ENCODE peak calls at places on chromosome 12, in four cellular contexts. One of them, this sample, is unnamed.

GRCh38 chr12:109221277-109221931 is 87.7 kb downstream of the FOXN4 start:
- DNase-seq in ascending aorta: no peak
- DNase-seq in GM10248: no peak
- DNase-seq in lower leg skin: no peak
- DNase-seq in this sample: no peak

GRCh38 chr12:118436002-118436724 is 59.8 kb downstream of the SUDS3 start:
- DNase-seq in ascending aorta: no peak
- DNase-seq in GM10248: no peak
- DNase-seq in lower leg skin: no peak
- DNase-seq in this sample: peak; percentile 36

GRCh38 chr12:53333289-53333688 is 2.9 kb downstream of the SP7 start:
- DNase-seq in ascending aorta: no peak
- DNase-seq in GM10248: no peak
- DNase-seq in lower leg skin: no peak
- DNase-seq in this sample: no peak

GRCh38 chr12:68772714-68773113 is 26.7 kb downstream of the SLC35E3 start:
- DNase-seq in ascending aorta: no peak
- DNase-seq in GM10248: peak; percentile 38
- DNase-seq in lower leg skin: no peak
- DNase-seq in this sample: no peak

GRCh38 chr12:116529048-116529447 is 30.1 kb upstream of the MAP1LC3B2 start:
- DNase-seq in ascending aorta: no peak
- DNase-seq in GM10248: no peak
- DNase-seq in lower leg skin: peak; percentile 56
- DNase-seq in this sample: no peak

GRCh38 chr12:67269632-67270578 is 747 bp downstream of the CAND1 start:
- DNase-seq in ascending aorta: no peak
- DNase-seq in GM10248: peak; percentile 27
- DNase-seq in lower leg skin: no peak
- DNase-seq in this sample: peak; percentile 26

GRCh38 chr12:109738878-109739665 is 25.4 kb downstream of the FAM222A start:
- DNase-seq in ascending aorta: no peak
- DNase-seq in GM10248: no peak
- DNase-seq in lower leg skin: no peak
- DNase-seq in this sample: no peak

GRCh38 chr12:88553941-88554658 is 26.2 kb downstream of the KITLG start:
- DNase-seq in ascending aorta: no peak
- DNase-seq in GM10248: no peak
- DNase-seq in lower leg skin: peak; percentile 59
- DNase-seq in this sample: no peak

GRCh38 chr12:30985814-30986452 is 59.4 kb downstream of the TSPAN11 start:
- DNase-seq in ascending aorta: no peak
- DNase-seq in GM10248: peak; percentile 75
- DNase-seq in lower leg skin: peak; percentile 28
- DNase-seq in this sample: peak; percentile 82

GRCh38 chr12:6507102-6507998 is 13.4 kb downstream of the NCAPD2 start:
- DNase-seq in ascending aorta: no peak
- DNase-seq in GM10248: no peak
- DNase-seq in lower leg skin: no peak
- DNase-seq in this sample: no peak

GRCh38 chr12:32558941-32559340 is 120.2 kb upstream of the DNM1L start:
- DNase-seq in ascending aorta: no peak
- DNase-seq in GM10248: peak; percentile 77
- DNase-seq in lower leg skin: no peak
- DNase-seq in this sample: peak; percentile 79

GRCh38 chr12:6845395-6845794 is 4.7 kb downstream of the GNB3 start:
- DNase-seq in ascending aorta: no peak
- DNase-seq in GM10248: no peak
- DNase-seq in lower leg skin: no peak
- DNase-seq in this sample: no peak

GRCh38 chr12:113537751-113538087 is 66.0 kb upstream of the LHX5 start:
- DNase-seq in ascending aorta: no peak
- DNase-seq in GM10248: no peak
- DNase-seq in lower leg skin: no peak
- DNase-seq in this sample: no peak

GRCh38 chr12:45247589-45247988 is 31.7 kb downstream of the ANO6 start:
- DNase-seq in ascending aorta: no peak
- DNase-seq in GM10248: no peak
- DNase-seq in lower leg skin: no peak
- DNase-seq in this sample: no peak
- TF ChIP-seq CTCF in ascending aorta: no peak
- TF ChIP-seq CTCF in GM10248: no peak
- TF ChIP-seq CTCF in lower leg skin: no peak
- TF ChIP-seq CTCF in this sample: no peak

GRCh38 chr12:21502872-21503271 is 1.3 kb downstream of the GOLT1B start:
- DNase-seq in ascending aorta: no peak
- DNase-seq in GM10248: no peak
- DNase-seq in lower leg skin: no peak
- DNase-seq in this sample: no peak
- TF ChIP-seq CTCF in ascending aorta: no peak
- TF ChIP-seq CTCF in GM10248: no peak
- TF ChIP-seq CTCF in lower leg skin: no peak
- TF ChIP-seq CTCF in this sample: no peak

DNA sequence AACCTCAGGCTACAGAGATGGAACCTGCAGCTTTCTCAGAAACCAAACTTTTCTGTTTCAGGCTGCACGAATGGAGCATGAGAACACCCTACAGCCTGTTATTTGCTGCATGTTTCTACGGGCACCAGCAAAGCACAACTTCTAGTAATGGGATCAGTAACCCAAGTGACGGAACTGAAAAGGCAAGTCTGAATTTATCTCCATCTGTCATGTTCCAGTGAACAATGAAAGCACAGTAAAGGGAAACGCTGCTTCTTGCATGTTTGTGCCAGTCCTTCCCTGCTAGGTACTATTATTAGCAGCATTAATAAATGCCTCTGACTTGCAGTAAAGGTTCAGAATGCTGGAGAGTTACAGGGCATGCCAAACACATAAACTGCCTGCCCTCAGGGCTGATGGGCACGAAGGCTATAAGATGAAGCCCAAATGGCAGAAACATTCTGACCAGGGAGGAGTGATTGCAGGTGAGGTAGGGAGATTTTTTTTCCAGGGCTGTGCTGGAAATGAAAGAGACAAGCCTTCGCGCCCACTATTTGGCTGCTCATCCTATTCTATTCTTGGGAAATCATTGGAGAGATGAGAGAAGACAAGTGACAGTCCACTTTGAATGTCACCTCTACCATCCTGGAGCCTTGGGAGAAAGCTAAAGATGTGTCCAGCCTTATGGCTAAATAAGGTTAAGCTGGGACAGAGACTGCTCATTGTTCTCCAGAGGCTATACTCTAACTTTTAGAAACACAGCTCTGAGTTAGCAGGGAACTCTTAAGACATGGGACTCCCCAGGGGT is 100.4 kb upstream of the PLXNC1 start:
- DNase-seq in ascending aorta: no peak
- DNase-seq in GM10248: no peak
- DNase-seq in lower leg skin: peak; percentile 53
- DNase-seq in this sample: no peak
- TF ChIP-seq CTCF in ascending aorta: no peak
- TF ChIP-seq CTCF in GM10248: no peak
- TF ChIP-seq CTCF in lower leg skin: no peak
- TF ChIP-seq CTCF in this sample: no peak

DNA sequence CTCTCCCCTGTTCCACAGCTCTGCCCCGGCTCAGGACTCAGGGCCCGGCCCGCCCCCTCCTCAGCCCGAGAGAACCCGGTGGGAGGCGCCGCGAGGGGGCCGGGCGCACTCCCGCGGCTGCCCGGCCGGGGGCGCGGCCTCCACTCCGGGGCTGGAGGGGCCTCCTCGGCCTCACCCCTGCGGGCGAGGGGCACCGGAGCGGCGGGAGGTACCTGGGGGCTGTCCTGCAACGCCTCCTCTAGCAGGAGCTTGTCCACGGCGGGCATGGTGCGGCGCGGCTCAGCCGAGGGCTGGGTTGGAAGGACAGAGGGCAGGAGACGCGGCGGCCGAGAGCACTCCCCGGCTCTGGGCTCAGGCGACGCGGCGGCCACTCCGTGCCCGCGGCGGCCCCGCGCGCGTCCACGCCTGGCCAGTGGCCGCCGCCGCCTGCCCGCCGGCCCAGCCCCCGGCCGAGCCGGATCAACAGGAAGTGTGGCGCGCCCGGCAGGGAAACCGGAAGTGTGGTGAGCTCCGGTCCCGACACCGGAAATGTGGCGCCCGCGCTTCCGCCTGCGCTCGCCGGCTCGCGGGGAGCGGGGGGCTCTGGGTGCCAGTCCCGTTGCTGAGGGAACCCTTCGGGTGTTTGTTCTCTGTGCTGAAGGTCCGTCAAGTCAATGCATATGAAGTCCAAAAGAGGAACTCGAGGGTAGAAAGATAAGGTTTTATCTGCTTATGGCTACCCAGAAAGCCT is at the start of gene APPL2:
- DNase-seq in ascending aorta: peak; percentile 51
- DNase-seq in GM10248: peak; percentile 93
- DNase-seq in lower leg skin: peak; percentile 84
- DNase-seq in this sample: peak; percentile 95
- TF ChIP-seq CTCF in ascending aorta: peak; percentile 44
- TF ChIP-seq CTCF in GM10248: no peak
- TF ChIP-seq CTCF in lower leg skin: no peak
- TF ChIP-seq CTCF in this sample: peak; percentile 36

GRCh38 chr12:74293689-74294131 is 243.9 kb upstream of the ATXN7L3B start:
- DNase-seq in ascending aorta: no peak
- DNase-seq in GM10248: no peak
- DNase-seq in lower leg skin: no peak
- DNase-seq in this sample: no peak

DNA sequence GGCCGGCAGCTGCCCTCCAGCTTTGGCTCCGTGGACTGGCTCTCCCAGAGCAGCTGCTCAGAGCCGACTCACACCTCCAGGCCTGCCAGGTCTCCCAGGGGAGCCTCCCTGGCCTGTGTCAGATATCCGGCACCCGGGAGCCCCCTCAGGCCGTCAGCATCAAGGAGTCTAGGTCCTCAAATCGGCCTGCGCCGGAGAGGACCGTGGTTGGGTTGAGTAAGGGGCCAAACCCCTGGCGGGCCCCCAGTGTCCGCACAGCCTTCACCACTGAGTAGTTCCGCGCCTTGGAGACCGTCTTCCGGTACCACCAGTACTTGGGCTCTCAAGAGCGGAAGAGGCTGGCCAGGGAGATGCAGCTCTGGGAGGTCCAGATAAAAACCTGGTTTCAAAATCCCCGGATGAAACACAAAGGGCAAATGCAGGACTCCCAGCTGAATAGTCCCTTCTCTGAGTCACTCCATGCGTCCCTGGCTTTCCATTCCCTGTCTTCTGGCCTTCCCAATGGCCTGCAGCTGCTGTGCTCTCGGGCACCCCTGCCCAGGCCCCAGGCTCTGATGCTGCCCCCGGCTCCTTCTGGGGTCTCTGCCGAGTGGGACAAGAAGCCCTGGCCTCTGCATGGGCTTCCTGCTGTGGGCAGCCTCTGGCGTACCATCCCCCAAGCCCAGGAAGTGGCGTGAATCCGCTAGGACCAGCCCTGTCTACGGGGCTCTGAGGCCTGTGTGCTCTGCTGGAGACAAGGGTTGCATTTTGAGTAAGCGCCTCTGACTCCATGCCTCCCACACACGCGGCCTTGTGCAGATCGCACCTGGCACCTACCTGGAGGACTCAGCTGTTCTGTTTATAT is 245.1 kb upstream of the ATXN7L3B start:
- DNase-seq in ascending aorta: no peak
- DNase-seq in GM10248: no peak
- DNase-seq in lower leg skin: no peak
- DNase-seq in this sample: no peak
- TF ChIP-seq CTCF in ascending aorta: no peak
- TF ChIP-seq CTCF in GM10248: no peak
- TF ChIP-seq CTCF in lower leg skin: no peak
- TF ChIP-seq CTCF in this sample: no peak

GRCh38 chr12:47071241-47071852 is 8.1 kb upstream of the PCED1B start:
- DNase-seq in ascending aorta: no peak
- DNase-seq in GM10248: no peak
- DNase-seq in lower leg skin: no peak
- DNase-seq in this sample: peak; percentile 30
- TF ChIP-seq CTCF in ascending aorta: peak; percentile 40
- TF ChIP-seq CTCF in GM10248: peak; percentile 35
- TF ChIP-seq CTCF in lower leg skin: no peak
- TF ChIP-seq CTCF in this sample: peak; percentile 51

GRCh38 chr12:56565510-56566101 is 44.0 kb downstream of the RBMS2 start:
- DNase-seq in ascending aorta: peak; percentile 47
- DNase-seq in GM10248: peak; percentile 58
- DNase-seq in lower leg skin: peak; percentile 66
- DNase-seq in this sample: peak; percentile 46
- TF ChIP-seq CTCF in ascending aorta: no peak
- TF ChIP-seq CTCF in GM10248: no peak
- TF ChIP-seq CTCF in lower leg skin: no peak
- TF ChIP-seq CTCF in this sample: no peak